ENCODE peak calls at places on chromosome 4, in eight cellular contexts. O is adrenal gland, C is cardiac muscle cell, W is PC-3, T is left ventricle myocardium inferior, L is tibial artery, D is psoas muscle, H is uterus. M is an unnamed sample. For H3K36me3, the result is how much of the 10 kb centered on the place peaks cover.

GRCh38 chr4:13840573-13841185 is 213.2 kb upstream of the BOD1L1 start:
- DNase-seq in D (no peak), L (no peak), O (no peak), W (no peak), H (no peak), T (no peak), C (no peak), M (no peak)

GRCh38 chr4:36273276-36273675 is 8.1 kb upstream of the DTHD1 start:
- DNase-seq in O (no peak), D (no peak), L (no peak), W (peak), H (no peak), T (no peak), C (no peak), M (no peak)

GRCh38 chr4:139532951-139533350 is 23.1 kb downstream of the SETD7 start:
- DNase-seq in D (no peak), T (no peak), H (no peak), O (no peak), W (no peak), L (no peak), C (no peak), M (no peak)

GRCh38 chr4:77652237-77652897 is 46.7 kb downstream of the CXCL13 start:
- DNase-seq in O (no peak), T (no peak), H (no peak), D (no peak), C (peak), W (no peak), L (no peak), M (no peak)

GRCh38 chr4:15238720-15239119 is 189.1 kb upstream of the C1QTNF7 start:
- DNase-seq in W (peak), L (no peak), T (no peak), D (no peak), O (peak), C (peak), H (no peak), M (peak)

GRCh38 chr4:20284990-20285389 is 33.3 kb downstream of the SLIT2 start:
- DNase-seq in O (no peak), T (no peak), W (peak), H (no peak), C (peak), L (no peak), D (no peak), M (no peak)

GRCh38 chr4:77433102-77433733 is 172.4 kb upstream of the CXCL13 start:
- DNase-seq in C (peak), O (peak), D (no peak), H (no peak), W (peak), L (no peak), T (no peak), M (peak)

GRCh38 chr4:39446842-39447573 is 11.7 kb downstream of the RPL9 start:
- DNase-seq in L (peak), O (peak), H (peak), D (peak), T (peak), W (peak), C (peak), M (no peak)

GRCh38 chr4:162770761-162771490 is 395.8 kb downstream of the NAF1 start:
- DNase-seq in O (no peak), W (no peak), H (no peak), L (no peak), D (no peak), C (peak), T (no peak), M (no peak)

GRCh38 chr4:186699298-186699697 is 24.4 kb downstream of the FAT1 start:
- DNase-seq in C (peak), O (peak), T (no peak), D (no peak), H (no peak), W (peak), L (no peak), M (no peak)

GRCh38 chr4:148704291-148704690 is 262.1 kb upstream of the NR3C2 start:
- DNase-seq in T (no peak), C (no peak), O (no peak), L (no peak), D (no peak), W (peak), H (no peak), M (no peak)

GRCh38 chr4:32776435-32777203 is 2056.4 kb downstream of the PCDH7 start:
- DNase-seq in D (no peak), O (no peak), H (no peak), T (no peak), C (no peak), L (no peak), W (no peak), M (no peak)

GRCh38 chr4:32778938-32779337 is 2058.8 kb downstream of the PCDH7 start:
- DNase-seq in D (no peak), H (no peak), W (no peak), T (no peak), L (no peak), C (no peak), O (no peak), M (no peak)

GRCh38 chr4:32778025-32778424 is 2057.9 kb downstream of the PCDH7 start:
- DNase-seq in H (no peak), L (no peak), C (no peak), D (no peak), W (no peak), T (no peak), O (no peak), M (no peak)

GRCh38 chr4:32775049-32775448 is 2054.9 kb downstream of the PCDH7 start:
- DNase-seq in W (peak), D (no peak), L (no peak), O (no peak), C (peak), H (no peak), T (no peak), M (peak)
- TF ChIP-seq CTCF in W (peak), D (no peak), L (no peak), O (peak), C (peak), H (no peak), T (no peak), M (peak)

GRCh38 chr4:145524535-145524934 is 42.9 kb downstream of the SMAD1 start:
- DNase-seq in C (no peak), W (no peak), L (no peak), T (no peak), D (no peak), O (no peak), H (no peak), M (no peak)
- H3K4me3 ChIP-seq in C (no peak), W (no peak), L (no peak), T (no peak), D (no peak), O (no peak), H (no peak), M (no peak)

GRCh38 chr4:184803133-184803532 is 22.6 kb downstream of the ACSL1 start:
- DNase-seq in C (no peak), H (no peak), T (no peak), D (no peak), O (no peak), W (no peak), L (no peak), M (no peak)
- H3K36me3 ChIP-seq in C (under half), H (under half), T (under half), D (under half), O (under half), W (under half), L (under half), M (under half)

DNA sequence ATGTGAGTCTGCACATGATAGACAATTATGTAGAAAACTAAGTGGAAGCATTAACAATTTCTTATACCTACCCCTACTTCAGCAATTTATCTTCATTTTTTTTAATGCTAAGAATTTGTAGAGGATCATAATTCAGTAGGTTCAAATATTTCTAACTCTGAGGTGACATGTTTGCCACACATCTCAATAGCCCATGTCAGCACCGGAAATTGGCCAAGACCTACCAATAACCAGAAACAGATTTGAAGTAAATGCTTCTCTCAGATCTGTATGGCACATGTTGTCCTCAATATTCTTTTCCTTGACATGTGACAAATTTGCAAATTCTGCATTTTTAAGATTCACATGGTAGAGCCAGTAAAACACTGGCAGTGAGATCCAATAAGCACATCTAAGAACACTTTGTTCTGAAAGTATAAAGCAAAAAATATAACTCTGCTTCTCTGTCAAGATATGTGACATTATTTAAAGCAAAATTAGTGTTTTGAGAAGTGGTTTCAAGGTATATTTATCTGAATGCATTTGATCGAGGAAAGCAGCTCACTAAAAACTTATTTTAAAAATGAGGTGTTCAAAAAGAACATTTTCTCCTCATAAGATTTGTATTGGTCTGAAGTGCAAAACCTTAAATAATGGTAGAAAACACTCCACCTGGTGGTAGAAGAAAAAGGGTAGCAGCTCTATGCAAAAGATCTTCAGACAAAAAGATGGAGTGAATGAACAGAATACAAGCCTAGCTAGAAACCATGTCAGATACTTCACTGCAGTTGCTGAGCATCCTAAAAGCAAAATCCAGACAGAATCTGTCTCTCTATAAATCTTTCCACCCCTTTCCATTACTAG is 513.9 kb upstream of the FAM241A start:
- DNase-seq in W (peak), O (no peak), D (no peak), T (no peak), L (no peak), H (no peak), C (peak), M (no peak)
- TF ChIP-seq CTCF in W (peak), O (peak), D (no peak), T (peak), L (no peak), H (no peak), C (peak), M (peak)

GRCh38 chr4:113636877-113637276 is 124.7 kb downstream of the CAMK2D start:
- DNase-seq in C (peak), O (no peak), W (peak), H (no peak), T (no peak), L (no peak), D (no peak), M (no peak)
- H3K4me3 ChIP-seq in C (no peak), O (no peak), W (no peak), H (no peak), T (no peak), L (no peak), D (no peak), M (no peak)

DNA sequence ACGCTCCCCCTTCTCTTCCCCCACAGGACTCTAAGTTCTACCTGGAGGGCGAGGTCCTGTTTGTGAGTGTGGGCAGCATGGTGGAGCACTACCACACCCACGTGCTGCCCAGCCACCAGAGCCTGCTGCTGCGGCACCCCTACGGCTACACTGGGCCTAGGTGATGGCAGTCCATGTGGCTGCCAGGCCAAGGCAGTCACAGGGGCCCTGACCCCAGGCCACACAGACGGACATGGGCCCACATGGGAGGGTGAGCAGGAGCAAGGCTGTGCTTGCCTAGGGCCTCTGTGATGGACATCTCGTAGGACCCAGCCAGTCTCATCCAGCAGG is 10.0 kb upstream of the ADD1 start:
- DNase-seq in L (no peak), H (no peak), O (no peak), D (no peak), W (no peak), C (no peak), T (peak), M (no peak)
- H3K36me3 ChIP-seq in L (under half), H (under half), O (half or more), D (under half), W (under half), C (under half), T (half or more), M (under half)

DNA sequence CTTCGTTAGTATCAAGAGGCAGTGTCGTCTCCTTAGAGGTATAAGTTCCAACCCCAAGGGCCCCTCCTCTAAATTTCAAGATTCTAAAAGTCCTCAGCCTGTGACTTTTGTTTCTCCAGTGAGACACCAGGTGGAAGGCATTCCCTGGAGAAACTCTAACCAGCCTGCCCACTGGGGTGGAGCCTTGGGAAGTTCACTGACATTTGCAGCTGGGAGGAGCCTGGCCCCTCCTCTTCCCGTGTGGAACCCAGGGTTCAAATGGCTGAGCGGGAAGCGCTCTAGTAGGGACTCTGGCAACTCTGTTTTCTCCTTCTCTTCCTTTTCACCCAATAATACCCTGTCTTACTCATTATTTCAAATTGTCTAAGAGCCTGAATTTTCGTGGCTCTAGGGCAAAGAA is 325.0 kb downstream of the TLL1 start:
- DNase-seq in D (no peak), O (no peak), H (no peak), C (peak), L (no peak), T (no peak), W (no peak), M (no peak)
- TF ChIP-seq CTCF in D (no peak), O (no peak), H (no peak), C (no peak), L (no peak), T (no peak), W (no peak), M (no peak)

GRCh38 chr4:173917255-173917960 is 366.1 kb downstream of the FBXO8 start:
- DNase-seq in C (peak), L (no peak), H (no peak), W (no peak), D (no peak), O (no peak), T (no peak), M (no peak)
- H3K4me3 ChIP-seq in C (no peak), L (peak), H (no peak), W (no peak), D (no peak), O (no peak), T (peak), M (no peak)

M was measured in BE2C.